ENCODE peak calls at places on chromosome 19, in eight cellular contexts. V is Peyer's patch, Q is vagina, T is upper lobe of left lung, J is body of pancreas, B is HCT116, U is thyroid gland, L is uterus. E is an unnamed sample. For H3K4me1, the result is how much of the 10 kb centered on the place peaks cover.

GRCh38 chr19:38412491-38412890 is 9.6 kb downstream of the FAM98C start:
- DNase-seq in V (no peak), L (no peak), U (no peak), T (no peak), J (no peak), B (no peak), Q (no peak), E (no peak)

GRCh38 chr19:6528544-6529121 is 2.2 kb upstream of the TNFSF9 start:
- DNase-seq in B (no peak), V (peak), U (no peak), J (peak), L (no peak), T (no peak), Q (no peak), E (no peak)

GRCh38 chr19:45117666-45118065 is 24.7 kb downstream of the PPP1R37 start:
- DNase-seq in T (no peak), U (no peak), J (peak), Q (no peak), V (no peak), L (no peak), B (no peak), E (no peak)

GRCh38 chr19:53045536-53045935 is 996 bp downstream of the ERVV-2 start:
- DNase-seq in T (no peak), B (no peak), J (no peak), L (no peak), Q (no peak), U (no peak), V (no peak), E (no peak)

GRCh38 chr19:53865918-53866696 is 1.6 kb upstream of the MYADM start:
- DNase-seq in U (peak), Q (peak), T (peak), V (peak), J (peak), L (peak), B (peak), E (peak)

GRCh38 chr19:13827656-13828055 is 32.4 kb downstream of the ZSWIM4 start:
- DNase-seq in U (no peak), L (no peak), B (no peak), V (no peak), Q (peak), J (no peak), T (no peak), E (no peak)

GRCh38 chr19:50639121-50640112 is at the start of gene SYT3:
- DNase-seq in Q (no peak), U (peak), J (peak), T (peak), V (no peak), L (no peak), B (no peak), E (no peak)

GRCh38 chr19:8252922-8253589 is 43.9 kb downstream of the CERS4 start:
- DNase-seq in L (peak), T (peak), J (peak), B (peak), U (peak), Q (no peak), V (peak), E (peak)

GRCh38 chr19:12801466-12802266 is at the start of the genes PRDX2 and THSD8:
- DNase-seq in U (peak), Q (no peak), B (no peak), V (peak), T (peak), J (peak), L (peak), E (peak)

GRCh38 chr19:51138549-51138979 is 3.5 kb upstream of the SIGLEC7 start:
- DNase-seq in U (no peak), B (no peak), L (no peak), J (peak), V (no peak), T (no peak), Q (no peak), E (no peak)

GRCh38 chr19:20926796-20927195 is 3.7 kb downstream of the ZNF85 start:
- DNase-seq in U (no peak), J (no peak), Q (no peak), L (no peak), V (no peak), T (no peak), B (no peak), E (no peak)

GRCh38 chr19:38039966-38040365 is 133.0 kb downstream of the SIPA1L3 start:
- DNase-seq in L (no peak), V (no peak), U (no peak), Q (no peak), T (no peak), B (no peak), J (no peak), E (no peak)

GRCh38 chr19:45564131-45564780 is 20.3 kb downstream of the OPA3 start:
- DNase-seq in U (no peak), L (no peak), V (peak), B (no peak), T (no peak), J (no peak), Q (no peak), E (no peak)

GRCh38 chr19:47549341-47549768 is 23.6 kb downstream of the ZNF541 start:
- DNase-seq in L (no peak), J (no peak), B (no peak), T (no peak), V (no peak), U (peak), Q (no peak), E (no peak)

GRCh38 chr19:10568444-10568825 is 344 bp downstream of the CDKN2D start:
- DNase-seq in B (no peak), U (peak), L (no peak), Q (no peak), T (no peak), V (peak), J (peak), E (no peak)

GRCh38 chr19:37695144-37695899 is 24.2 kb downstream of the ZNF607 start:
- DNase-seq in U (no peak), V (no peak), B (no peak), T (no peak), J (no peak), L (no peak), Q (no peak), E (no peak)

GRCh38 chr19:38247734-38248268 is 8.4 kb downstream of the PPP1R14A start:
- DNase-seq in J (no peak), T (no peak), V (no peak), Q (no peak), B (no peak), U (no peak), L (no peak), E (no peak)

GRCh38 chr19:45667620-45668341 is at the start of gene GIPR:
- DNase-seq in V (peak), Q (no peak), T (peak), J (peak), B (peak), U (no peak), L (no peak), E (no peak)

GRCh38 chr19:45823182-45823581 is 8.1 kb upstream of the RSPH6A start:
- DNase-seq in U (no peak), T (peak), V (no peak), Q (no peak), L (no peak), B (no peak), J (no peak), E (no peak)

GRCh38 chr19:43826787-43827754 is at the start of gene ZNF283:
- DNase-seq in U (peak), Q (no peak), J (peak), B (peak), L (peak), T (peak), V (peak), E (peak)

GRCh38 chr19:49142866-49143335 is 12.3 kb downstream of the HRC start:
- DNase-seq in T (peak), U (peak), L (peak), V (peak), Q (peak), J (peak), B (no peak), E (peak)

GRCh38 chr19:49153167-49153809 is 1.9 kb downstream of the HRC start:
- DNase-seq in L (no peak), U (no peak), J (no peak), B (no peak), V (no peak), T (no peak), Q (no peak), E (no peak)

GRCh38 chr19:2129892-2130770 is 21.2 kb downstream of the AP3D1 start:
- DNase-seq in Q (no peak), B (no peak), U (no peak), J (no peak), T (peak), L (no peak), V (no peak), E (no peak)

GRCh38 chr19:37506387-37507166 is at the start of gene ZNF793:
- DNase-seq in Q (peak), J (peak), V (peak), L (peak), U (peak), T (peak), B (no peak), E (peak)

GRCh38 chr19:49925486-49925885 is 3.5 kb upstream of the ATF5 start:
- DNase-seq in B (no peak), T (no peak), Q (no peak), J (no peak), V (no peak), L (no peak), U (no peak), E (no peak)

DNA sequence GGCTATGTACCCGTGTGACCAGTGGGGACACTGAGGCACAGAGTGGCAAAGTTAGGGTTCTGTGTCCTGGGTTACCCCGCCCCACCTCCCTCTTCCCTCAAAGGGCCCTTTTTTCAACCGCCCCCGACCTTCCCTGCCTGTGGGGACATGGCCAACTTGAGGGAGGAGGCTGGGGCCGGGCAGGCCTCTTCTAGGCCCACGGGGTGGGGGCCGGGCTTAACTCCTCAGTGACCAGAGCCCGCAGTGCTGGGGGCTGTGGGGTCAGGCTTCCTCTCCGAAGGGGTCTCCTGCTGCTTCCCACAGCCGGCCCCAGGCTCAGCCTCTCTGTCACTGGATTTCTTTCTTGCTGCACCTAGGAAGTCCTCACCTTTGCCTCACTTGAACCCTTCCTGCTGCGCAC is 23.9 kb downstream of the PIAS4 start:
- DNase-seq in L (no peak), B (no peak), U (no peak), V (no peak), T (no peak), J (no peak), Q (no peak), E (no peak)
- TF ChIP-seq POLR2A in L (no peak), B (no peak), U (no peak), V (no peak), T (no peak), J (no peak), Q (no peak), E (no peak)

GRCh38 chr19:35458821-35459391 is 10.8 kb downstream of the FFAR2 start:
- DNase-seq in V (peak), T (no peak), Q (no peak), B (no peak), U (no peak), J (peak), L (no peak), E (no peak)

GRCh38 chr19:35461050-35461449 is 13.0 kb downstream of the FFAR2 start:
- DNase-seq in J (no peak), V (no peak), U (peak), B (no peak), L (no peak), Q (no peak), T (no peak), E (no peak)

GRCh38 chr19:35458192-35458591 is 10.1 kb downstream of the FFAR2 start:
- DNase-seq in Q (no peak), B (no peak), T (no peak), U (no peak), V (no peak), J (no peak), L (no peak), E (no peak)

GRCh38 chr19:35460608-35461007 is 12.6 kb downstream of the FFAR2 start:
- DNase-seq in B (no peak), T (no peak), U (no peak), Q (no peak), L (no peak), J (no peak), V (no peak), E (no peak)

DNA sequence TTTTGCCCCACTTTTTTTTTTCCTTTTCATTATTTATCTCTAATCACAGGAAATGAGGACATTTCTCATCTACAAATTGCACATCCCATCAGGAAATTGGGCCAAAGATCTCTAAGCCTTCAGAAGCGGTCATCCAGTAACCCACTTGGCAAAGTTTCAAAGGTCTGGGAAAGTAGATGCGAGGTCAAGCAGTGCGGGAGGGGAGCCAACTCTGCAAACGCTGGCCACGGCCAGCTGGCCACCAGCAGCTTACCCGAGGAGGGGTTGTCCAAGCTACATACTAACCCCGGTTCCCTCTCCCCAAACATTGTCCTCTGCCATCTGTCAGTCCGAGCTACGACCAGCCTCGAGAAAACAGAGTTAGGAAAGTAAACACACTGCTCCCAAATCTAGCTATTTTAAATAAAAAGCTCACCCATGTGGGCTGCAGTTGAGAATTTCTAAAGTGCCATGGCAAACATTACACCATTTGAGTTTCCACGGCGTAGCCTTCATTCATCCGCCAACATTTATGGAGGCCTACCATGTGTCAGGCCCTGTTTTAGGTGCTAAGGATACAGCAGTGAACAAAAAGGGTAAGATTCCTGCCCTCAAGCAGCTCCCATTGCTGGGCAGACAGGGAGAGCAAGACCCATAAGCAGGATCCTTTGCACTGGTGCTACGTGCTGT is 11.5 kb downstream of the FFAR2 start:
- DNase-seq in L (peak), U (peak), J (peak), B (no peak), T (peak), V (no peak), Q (no peak), E (no peak)
- H3K27ac ChIP-seq in L (no peak), U (no peak), J (peak), B (no peak), T (peak), V (peak), Q (no peak), E (no peak)

DNA sequence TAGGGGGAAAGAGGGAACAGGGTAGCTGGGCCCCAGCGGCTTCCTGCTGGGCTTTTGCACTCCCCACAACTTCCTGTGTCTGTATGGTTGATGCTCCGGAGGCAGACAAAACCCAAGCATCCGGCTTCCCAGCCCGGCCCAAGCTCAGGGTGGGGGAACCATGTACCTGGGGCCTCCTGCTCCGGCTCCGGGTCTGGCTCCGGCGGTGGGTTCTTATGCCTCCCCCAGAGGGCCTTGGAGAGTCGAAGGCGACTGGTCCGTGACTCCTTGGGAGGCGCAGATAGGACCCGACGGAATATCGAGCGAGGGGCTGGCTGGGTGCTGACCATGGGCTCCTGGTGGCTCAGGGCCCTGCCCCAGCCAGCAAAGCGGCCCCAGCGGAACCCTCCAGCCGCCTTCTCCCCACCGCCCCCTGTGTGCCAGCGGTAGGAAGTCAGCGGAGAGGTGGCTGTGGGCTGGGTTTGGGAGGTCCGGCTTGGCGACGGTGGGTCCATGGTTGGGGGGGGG is 426 bp downstream of the RASAL3 start:
- DNase-seq in B (no peak), Q (no peak), J (no peak), L (no peak), U (no peak), T (peak), V (peak), E (no peak)
- H3K4me1 ChIP-seq in B (under half), Q (under half), J (under half), L (under half), U (under half), T (under half), V (under half), E (under half)

DNA sequence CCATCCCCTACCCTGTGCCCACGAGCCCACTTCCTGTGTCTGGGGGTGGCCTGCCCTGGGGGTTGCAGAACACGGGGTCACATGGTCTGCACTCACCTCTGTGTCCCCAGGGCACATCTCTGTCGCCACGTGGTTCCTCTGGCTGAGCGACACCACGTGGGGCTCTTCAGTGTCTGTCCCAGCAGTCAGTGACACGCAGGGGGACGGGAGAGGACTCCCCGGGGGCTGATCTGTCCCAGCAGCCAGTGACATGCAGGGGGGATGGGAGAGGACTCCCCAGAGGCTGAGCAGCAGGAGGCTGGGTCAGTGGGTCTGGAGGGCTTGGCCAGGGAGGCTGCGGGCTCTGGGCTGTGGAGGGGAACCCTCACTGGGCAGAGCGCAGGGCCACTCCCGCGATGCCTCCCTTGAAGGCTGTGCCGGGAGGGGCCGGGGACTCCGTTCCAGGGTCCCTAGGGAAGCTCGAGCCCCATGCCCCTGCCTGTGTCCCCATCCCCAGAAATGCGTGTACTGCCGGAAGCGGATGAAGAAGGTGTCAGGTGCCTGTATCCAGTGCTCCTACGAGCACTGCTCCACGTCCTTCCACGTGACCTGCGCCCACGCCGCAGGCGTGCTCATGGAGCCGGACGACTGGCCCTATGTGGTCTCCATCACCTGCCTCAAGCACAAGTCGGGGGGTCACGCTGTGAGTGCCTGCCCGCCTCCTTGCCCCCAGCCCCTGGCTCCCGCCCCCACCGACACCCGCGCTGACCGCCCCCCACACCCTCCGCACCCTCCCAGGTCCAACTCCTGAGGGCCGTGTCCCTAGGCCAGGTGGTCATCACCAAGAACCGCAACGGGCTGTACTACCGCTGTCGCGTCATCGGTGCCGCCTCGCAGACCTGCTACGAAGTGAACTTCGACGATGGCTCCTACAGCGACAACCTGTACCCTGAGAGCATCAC is 174.8 kb downstream of the KDM4B start:
- DNase-seq in V (peak), J (no peak), U (no peak), B (no peak), L (no peak), Q (no peak), T (peak), E (no peak)
- TF ChIP-seq POLR2A in V (no peak), J (no peak), U (no peak), B (no peak), L (no peak), Q (no peak), T (no peak), E (no peak)

GRCh38 chr19:35543280-35544109 is 1.9 kb upstream of the TMEM147 start:
- DNase-seq in Q (no peak), B (no peak), U (no peak), T (no peak), J (no peak), V (no peak), L (no peak), E (no peak)
- H3K27ac ChIP-seq in Q (no peak), B (no peak), U (no peak), T (no peak), J (no peak), V (no peak), L (no peak), E (no peak)

GRCh38 chr19:42287017-42287825 is 14.7 kb upstream of the PRR19 start:
- DNase-seq in V (no peak), J (no peak), T (peak), L (no peak), Q (no peak), U (no peak), B (no peak), E (peak)
- H3K4me1 ChIP-seq in V (under half), J (under half), T (under half), L (under half), Q (under half), U (under half), B (half or more), E (under half)

DNA sequence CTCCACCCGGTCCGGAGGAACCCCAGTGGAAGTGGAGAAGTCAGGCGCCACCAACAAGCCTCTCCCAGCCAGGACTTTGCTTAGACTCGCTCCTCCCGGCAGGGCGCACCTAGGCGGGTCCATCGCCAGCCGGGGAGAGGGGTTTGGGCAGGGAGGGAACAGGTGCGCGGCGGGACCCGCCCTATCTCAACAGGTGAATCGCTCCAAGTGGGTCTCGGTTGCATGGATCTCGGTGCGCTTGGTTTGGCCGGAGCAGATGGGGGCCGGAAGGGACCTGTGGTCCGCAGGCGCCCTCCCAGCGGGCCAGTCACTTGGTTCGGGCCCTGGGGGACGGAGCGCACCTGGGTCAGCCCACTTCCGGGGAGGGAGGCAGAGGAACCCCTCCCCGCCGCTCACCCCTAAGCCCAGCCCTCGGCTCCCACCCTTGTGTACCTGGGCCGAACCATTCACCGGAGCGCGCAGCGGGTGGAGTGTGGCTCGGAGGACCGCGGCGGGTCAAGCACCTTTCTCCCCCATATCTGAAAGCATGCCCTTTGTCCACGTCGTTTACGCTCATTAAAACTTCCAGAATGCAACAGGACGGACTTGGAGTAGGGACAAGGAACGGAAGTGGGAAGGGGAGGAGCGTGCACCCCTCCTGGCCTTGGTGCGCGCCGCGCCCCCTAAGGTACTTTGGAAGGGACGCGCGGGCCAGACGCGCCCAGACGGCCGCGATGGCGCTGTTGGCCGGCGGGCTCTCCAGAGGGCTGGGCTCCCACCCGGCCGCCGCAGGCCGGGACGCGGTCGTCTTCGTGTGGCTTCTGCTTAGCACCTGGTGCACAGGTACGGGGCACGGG is at the start of gene LSR:
- DNase-seq in Q (peak), B (peak), T (peak), J (peak), V (peak), L (no peak), U (peak), E (peak)
- TF ChIP-seq POLR2A in Q (no peak), B (peak), T (peak), J (peak), V (peak), L (peak), U (peak), E (no peak)

GRCh38 chr19:40555978-40556689 is 20.5 kb upstream of the SHKBP1 start:
- DNase-seq in Q (no peak), J (no peak), V (no peak), L (no peak), T (no peak), U (no peak), B (no peak), E (no peak)
- H3K27ac ChIP-seq in Q (no peak), J (no peak), V (no peak), L (no peak), T (no peak), U (no peak), B (no peak), E (no peak)